ENCODE peak calls at places on chromosomes 16 and 17, in six cellular contexts. One of them, this sample, is unnamed.
A peak's percentile ranks its signal among the peaks of the same experiment; 100 is the strongest.

GRCh38 chr17:40556884-40557414 is 8.3 kb downstream of the CCR7 start:
- DNase-seq in NCI-H1436: no peak
- DNase-seq in stimulated activated CD4-positive, alpha-beta T cell treated with anti-CD3 and anti-CD28 coated beads, Interleukin-1b, Interleukin-23, amount 100 ng/mL, for 1 hour: no peak
- DNase-seq in effector CD4-positive, alpha-beta T cell: no peak
- DNase-seq in thoracic aorta: no peak
- DNase-seq in non-pigmented ciliary epithelial cell: no peak
- DNase-seq in this sample: no peak

GRCh38 chr16:51151435-51151950 is 423 bp upstream of the SALL1 start:
- DNase-seq in NCI-H1436: peak; percentile 79
- DNase-seq in stimulated activated CD4-positive, alpha-beta T cell treated with anti-CD3 and anti-CD28 coated beads, Interleukin-1b, Interleukin-23, amount 100 ng/mL, for 1 hour: no peak
- DNase-seq in effector CD4-positive, alpha-beta T cell: no peak
- DNase-seq in thoracic aorta: no peak
- DNase-seq in non-pigmented ciliary epithelial cell: no peak
- DNase-seq in this sample: peak; percentile 49

GRCh38 chr17:44375196-44376017 is 11.8 kb upstream of the FAM171A2 start:
- DNase-seq in NCI-H1436: no peak
- DNase-seq in stimulated activated CD4-positive, alpha-beta T cell treated with anti-CD3 and anti-CD28 coated beads, Interleukin-1b, Interleukin-23, amount 100 ng/mL, for 1 hour: no peak
- DNase-seq in effector CD4-positive, alpha-beta T cell: no peak
- DNase-seq in thoracic aorta: no peak
- DNase-seq in non-pigmented ciliary epithelial cell: no peak
- DNase-seq in this sample: peak; percentile 6

GRCh38 chr16:14635394-14636145 is 2.8 kb downstream of the BFAR start:
- DNase-seq in NCI-H1436: no peak
- DNase-seq in stimulated activated CD4-positive, alpha-beta T cell treated with anti-CD3 and anti-CD28 coated beads, Interleukin-1b, Interleukin-23, amount 100 ng/mL, for 1 hour: no peak
- DNase-seq in effector CD4-positive, alpha-beta T cell: no peak
- DNase-seq in thoracic aorta: no peak
- DNase-seq in non-pigmented ciliary epithelial cell: no peak
- DNase-seq in this sample: no peak

GRCh38 chr16:80569440-80570105 is 28.8 kb downstream of the DYNLRB2 start:
- DNase-seq in NCI-H1436: no peak
- DNase-seq in stimulated activated CD4-positive, alpha-beta T cell treated with anti-CD3 and anti-CD28 coated beads, Interleukin-1b, Interleukin-23, amount 100 ng/mL, for 1 hour: peak; percentile 32
- DNase-seq in effector CD4-positive, alpha-beta T cell: peak; percentile 16
- DNase-seq in thoracic aorta: no peak
- DNase-seq in non-pigmented ciliary epithelial cell: peak; percentile 61
- DNase-seq in this sample: peak; percentile 43

GRCh38 chr17:82838386-82839063 is 1.3 kb downstream of the ZNF750 start:
- DNase-seq in NCI-H1436: no peak
- DNase-seq in stimulated activated CD4-positive, alpha-beta T cell treated with anti-CD3 and anti-CD28 coated beads, Interleukin-1b, Interleukin-23, amount 100 ng/mL, for 1 hour: no peak
- DNase-seq in effector CD4-positive, alpha-beta T cell: no peak
- DNase-seq in thoracic aorta: no peak
- DNase-seq in non-pigmented ciliary epithelial cell: no peak
- DNase-seq in this sample: no peak

GRCh38 chr17:77215281-77215680 is 74.5 kb downstream of the SEC14L1 start:
- DNase-seq in NCI-H1436: no peak
- DNase-seq in stimulated activated CD4-positive, alpha-beta T cell treated with anti-CD3 and anti-CD28 coated beads, Interleukin-1b, Interleukin-23, amount 100 ng/mL, for 1 hour: no peak
- DNase-seq in effector CD4-positive, alpha-beta T cell: no peak
- DNase-seq in thoracic aorta: no peak
- DNase-seq in non-pigmented ciliary epithelial cell: no peak
- DNase-seq in this sample: no peak

GRCh38 chr17:9839433-9839832 is 13.7 kb downstream of the GLP2R start:
- DNase-seq in NCI-H1436: no peak
- DNase-seq in stimulated activated CD4-positive, alpha-beta T cell treated with anti-CD3 and anti-CD28 coated beads, Interleukin-1b, Interleukin-23, amount 100 ng/mL, for 1 hour: no peak
- DNase-seq in effector CD4-positive, alpha-beta T cell: no peak
- DNase-seq in thoracic aorta: no peak
- DNase-seq in non-pigmented ciliary epithelial cell: no peak
- DNase-seq in this sample: peak; percentile 32

GRCh38 chr16:2090481-2090797 is 42.7 kb downstream of the TSC2 start:
- DNase-seq in NCI-H1436: no peak
- DNase-seq in stimulated activated CD4-positive, alpha-beta T cell treated with anti-CD3 and anti-CD28 coated beads, Interleukin-1b, Interleukin-23, amount 100 ng/mL, for 1 hour: no peak
- DNase-seq in effector CD4-positive, alpha-beta T cell: no peak
- DNase-seq in thoracic aorta: no peak
- DNase-seq in non-pigmented ciliary epithelial cell: no peak
- DNase-seq in this sample: no peak

GRCh38 chr16:3383045-3383448 is 17.8 kb downstream of the ZSCAN32 start:
- DNase-seq in NCI-H1436: no peak
- DNase-seq in stimulated activated CD4-positive, alpha-beta T cell treated with anti-CD3 and anti-CD28 coated beads, Interleukin-1b, Interleukin-23, amount 100 ng/mL, for 1 hour: no peak
- DNase-seq in effector CD4-positive, alpha-beta T cell: no peak
- DNase-seq in thoracic aorta: no peak
- DNase-seq in non-pigmented ciliary epithelial cell: no peak
- DNase-seq in this sample: no peak

GRCh38 chr17:82468692-82469091 is 10.2 kb downstream of the NARF start:
- DNase-seq in NCI-H1436: no peak
- DNase-seq in stimulated activated CD4-positive, alpha-beta T cell treated with anti-CD3 and anti-CD28 coated beads, Interleukin-1b, Interleukin-23, amount 100 ng/mL, for 1 hour: no peak
- DNase-seq in effector CD4-positive, alpha-beta T cell: no peak
- DNase-seq in thoracic aorta: no peak
- DNase-seq in non-pigmented ciliary epithelial cell: no peak
- DNase-seq in this sample: no peak

GRCh38 chr17:75009139-75009724 is 3.2 kb upstream of the MRPL58 start:
- DNase-seq in NCI-H1436: no peak
- DNase-seq in stimulated activated CD4-positive, alpha-beta T cell treated with anti-CD3 and anti-CD28 coated beads, Interleukin-1b, Interleukin-23, amount 100 ng/mL, for 1 hour: no peak
- DNase-seq in effector CD4-positive, alpha-beta T cell: no peak
- DNase-seq in thoracic aorta: no peak
- DNase-seq in non-pigmented ciliary epithelial cell: no peak
- DNase-seq in this sample: no peak

GRCh38 chr16:20904507-20905079 is 4.0 kb downstream of the LYRM1 start:
- DNase-seq in NCI-H1436: no peak
- DNase-seq in stimulated activated CD4-positive, alpha-beta T cell treated with anti-CD3 and anti-CD28 coated beads, Interleukin-1b, Interleukin-23, amount 100 ng/mL, for 1 hour: no peak
- DNase-seq in effector CD4-positive, alpha-beta T cell: peak; percentile 4
- DNase-seq in thoracic aorta: no peak
- DNase-seq in non-pigmented ciliary epithelial cell: no peak
- DNase-seq in this sample: no peak

GRCh38 chr16:82370282-82370681 is 200.3 kb upstream of the MPHOSPH6 start:
- DNase-seq in NCI-H1436: no peak
- DNase-seq in stimulated activated CD4-positive, alpha-beta T cell treated with anti-CD3 and anti-CD28 coated beads, Interleukin-1b, Interleukin-23, amount 100 ng/mL, for 1 hour: no peak
- DNase-seq in effector CD4-positive, alpha-beta T cell: no peak
- DNase-seq in thoracic aorta: no peak
- DNase-seq in non-pigmented ciliary epithelial cell: no peak
- DNase-seq in this sample: no peak

GRCh38 chr17:48737330-48738043 is 8.9 kb upstream of the HOXB13 start:
- DNase-seq in NCI-H1436: no peak
- DNase-seq in stimulated activated CD4-positive, alpha-beta T cell treated with anti-CD3 and anti-CD28 coated beads, Interleukin-1b, Interleukin-23, amount 100 ng/mL, for 1 hour: no peak
- DNase-seq in effector CD4-positive, alpha-beta T cell: no peak
- DNase-seq in thoracic aorta: no peak
- DNase-seq in non-pigmented ciliary epithelial cell: no peak
- DNase-seq in this sample: no peak

GRCh38 chr16:54466233-54466632 is 179.6 kb upstream of the IRX3 start:
- DNase-seq in NCI-H1436: peak; percentile 49
- DNase-seq in stimulated activated CD4-positive, alpha-beta T cell treated with anti-CD3 and anti-CD28 coated beads, Interleukin-1b, Interleukin-23, amount 100 ng/mL, for 1 hour: no peak
- DNase-seq in effector CD4-positive, alpha-beta T cell: no peak
- DNase-seq in thoracic aorta: no peak
- DNase-seq in non-pigmented ciliary epithelial cell: no peak
- DNase-seq in this sample: no peak

GRCh38 chr17:47789611-47790520 is 31.7 kb downstream of the OSBPL7 start:
- DNase-seq in NCI-H1436: peak; percentile 41
- DNase-seq in stimulated activated CD4-positive, alpha-beta T cell treated with anti-CD3 and anti-CD28 coated beads, Interleukin-1b, Interleukin-23, amount 100 ng/mL, for 1 hour: peak; percentile 24
- DNase-seq in effector CD4-positive, alpha-beta T cell: no peak
- DNase-seq in thoracic aorta: no peak
- DNase-seq in non-pigmented ciliary epithelial cell: no peak
- DNase-seq in this sample: peak; percentile 95

GRCh38 chr17:3032258-3033247 is 30.9 kb downstream of the OR1D5 start:
- DNase-seq in NCI-H1436: no peak
- DNase-seq in stimulated activated CD4-positive, alpha-beta T cell treated with anti-CD3 and anti-CD28 coated beads, Interleukin-1b, Interleukin-23, amount 100 ng/mL, for 1 hour: no peak
- DNase-seq in effector CD4-positive, alpha-beta T cell: no peak
- DNase-seq in thoracic aorta: no peak
- DNase-seq in non-pigmented ciliary epithelial cell: no peak
- DNase-seq in this sample: no peak

GRCh38 chr16:89908236-89908635 is 10.4 kb upstream of the MC1R start:
- DNase-seq in NCI-H1436: no peak
- DNase-seq in stimulated activated CD4-positive, alpha-beta T cell treated with anti-CD3 and anti-CD28 coated beads, Interleukin-1b, Interleukin-23, amount 100 ng/mL, for 1 hour: no peak
- DNase-seq in effector CD4-positive, alpha-beta T cell: no peak
- DNase-seq in thoracic aorta: no peak
- DNase-seq in non-pigmented ciliary epithelial cell: no peak
- DNase-seq in this sample: no peak

GRCh38 chr17:63754046-63754445 is 12.4 kb upstream of the STRADA start:
- DNase-seq in NCI-H1436: no peak
- DNase-seq in stimulated activated CD4-positive, alpha-beta T cell treated with anti-CD3 and anti-CD28 coated beads, Interleukin-1b, Interleukin-23, amount 100 ng/mL, for 1 hour: no peak
- DNase-seq in effector CD4-positive, alpha-beta T cell: no peak
- DNase-seq in thoracic aorta: no peak
- DNase-seq in non-pigmented ciliary epithelial cell: no peak
- DNase-seq in this sample: no peak

This sample was measured in 8988T.